ENCODE peak calls at places on chromosomes 11 and 22, in four cellular contexts. D, F, P and E are unnamed samples.

GRCh38 chr11:78031629-78032028 is 8.6 kb upstream of the KCTD14 start:
- DNase-seq in D (no peak), F (no peak), P (no peak), E (no peak)

GRCh38 chr22:31400023-31400397 is 606 bp downstream of the DRG1 start:
- DNase-seq in D (no peak), F (no peak), P (no peak), E (no peak)

GRCh38 chr11:116725434-116726221 is 47.2 kb downstream of the BUD13 start:
- DNase-seq in D (peak), F (no peak), P (no peak), E (no peak)

GRCh38 chr22:20610757-20611156 is 103.3 kb downstream of the MED15 start:
- DNase-seq in D (no peak), F (no peak), P (no peak), E (no peak)

GRCh38 chr11:69301491-69302401 is 7.8 kb downstream of the MYEOV start:
- DNase-seq in D (peak), F (no peak), P (no peak), E (peak)

GRCh38 chr11:47435687-47436086 is 9.4 kb upstream of the PSMC3 start:
- DNase-seq in D (no peak), F (no peak), P (no peak), E (no peak)

GRCh38 chr11:55714982-55715888 is 53.2 kb downstream of the OR4C6 start:
- DNase-seq in D (no peak), F (no peak), P (no peak), E (no peak)

GRCh38 chr11:43393765-43394355 is 35.1 kb downstream of the TTC17 start:
- DNase-seq in D (no peak), F (no peak), P (no peak), E (no peak)

GRCh38 chr11:81104051-81104450 is 1629.6 kb downstream of the FAM181B start:
- DNase-seq in D (no peak), F (no peak), P (no peak), E (no peak)

GRCh38 chr11:120657306-120658070 is 145.9 kb downstream of the GRIK4 start:
- DNase-seq in D (no peak), F (no peak), P (no peak), E (no peak)

GRCh38 chr11:113084297-113084696 is 123.1 kb downstream of the NCAM1 start:
- DNase-seq in D (no peak), F (no peak), P (no peak), E (no peak)

GRCh38 chr22:39658367-39658766 is 87.8 kb downstream of the CACNA1I start:
- DNase-seq in D (no peak), F (peak), P (no peak), E (no peak)

GRCh38 chr11:66849501-66850234 is 6.4 kb downstream of the RCE1 start:
- DNase-seq in D (no peak), F (no peak), P (peak), E (no peak)

GRCh38 chr11:66866420-66867010 is 9.7 kb downstream of the LRFN4 start:
- DNase-seq in D (no peak), F (no peak), P (no peak), E (no peak)

GRCh38 chr11:118415051-118415738 is 13.8 kb downstream of the ATP5MG start:
- DNase-seq in D (no peak), F (no peak), P (no peak), E (no peak)

GRCh38 chr11:66318576-66318970 is 1.7 kb upstream of the CD248 start:
- DNase-seq in D (no peak), F (no peak), P (no peak), E (no peak)

GRCh38 chr11:59556115-59556882 is 45.0 kb downstream of the OR4D9 start:
- DNase-seq in D (peak), F (peak), P (no peak), E (no peak)

GRCh38 chr11:24286238-24286637 is 210.6 kb upstream of the LUZP2 start:
- DNase-seq in D (peak), F (no peak), P (no peak), E (no peak)

GRCh38 chr22:39003165-39003638 is 10.9 kb upstream of the APOBEC3C start:
- DNase-seq in D (peak), F (peak), P (peak), E (peak)

GRCh38 chr22:45014658-45015057 is 4.9 kb upstream of the PHF21B start:
- DNase-seq in D (no peak), F (no peak), P (no peak), E (no peak)

GRCh38 chr11:102709211-102709980 is 3.8 kb upstream of the MMP27 start:
- DNase-seq in D (no peak), F (no peak), P (no peak), E (no peak)

GRCh38 chr11:33633251-33634003 is 67.2 kb downstream of the C11orf91 start:
- DNase-seq in D (peak), F (no peak), P (no peak), E (no peak)

GRCh38 chr22:36565152-36565507 is 36.2 kb upstream of the EIF3D start:
- DNase-seq in D (no peak), F (no peak), P (no peak), E (no peak)